ENCODE peak calls at places on chromosomes 2 and 18, in five cellular contexts. One of them, this sample, is unnamed.

GRCh38 chr2:112583497-112584133 is 794 bp upstream of the CHCHD5 start:
- DNase-seq in left ventricle myocardium superior: no peak
- DNase-seq in psoas muscle: no peak
- DNase-seq in naive thymus-derived CD8-positive, alpha-beta T cell: no peak
- DNase-seq in HEK293T: no peak
- DNase-seq in this sample: peak

GRCh38 chr2:128227862-128228261 is 90.8 kb downstream of the HS6ST1 start:
- DNase-seq in left ventricle myocardium superior: no peak
- DNase-seq in psoas muscle: no peak
- DNase-seq in naive thymus-derived CD8-positive, alpha-beta T cell: no peak
- DNase-seq in HEK293T: no peak
- DNase-seq in this sample: no peak

GRCh38 chr2:161766334-161766733 is 142.1 kb downstream of the SLC4A10 start:
- DNase-seq in left ventricle myocardium superior: no peak
- DNase-seq in psoas muscle: no peak
- DNase-seq in naive thymus-derived CD8-positive, alpha-beta T cell: no peak
- DNase-seq in HEK293T: no peak
- DNase-seq in this sample: no peak

GRCh38 chr2:239322414-239323086 is 78.3 kb downstream of the HDAC4 start:
- DNase-seq in left ventricle myocardium superior: no peak
- DNase-seq in psoas muscle: peak
- DNase-seq in naive thymus-derived CD8-positive, alpha-beta T cell: no peak
- DNase-seq in HEK293T: no peak
- DNase-seq in this sample: no peak

GRCh38 chr2:102527086-102527485 is 54.1 kb downstream of the SLC9A4 start:
- DNase-seq in left ventricle myocardium superior: no peak
- DNase-seq in psoas muscle: no peak
- DNase-seq in naive thymus-derived CD8-positive, alpha-beta T cell: no peak
- DNase-seq in HEK293T: no peak
- DNase-seq in this sample: no peak

GRCh38 chr2:164145093-164145987 is 409.5 kb upstream of the FIGN start:
- DNase-seq in left ventricle myocardium superior: no peak
- DNase-seq in psoas muscle: no peak
- DNase-seq in naive thymus-derived CD8-positive, alpha-beta T cell: no peak
- DNase-seq in HEK293T: no peak
- DNase-seq in this sample: no peak

GRCh38 chr18:36676629-36677028 is 152.2 kb downstream of the TPGS2 start:
- DNase-seq in left ventricle myocardium superior: no peak
- DNase-seq in psoas muscle: no peak
- DNase-seq in naive thymus-derived CD8-positive, alpha-beta T cell: no peak
- DNase-seq in HEK293T: no peak
- DNase-seq in this sample: no peak

GRCh38 chr2:98769784-98770183 is 38.9 kb upstream of the MGAT4A start:
- DNase-seq in left ventricle myocardium superior: no peak
- DNase-seq in psoas muscle: no peak
- DNase-seq in naive thymus-derived CD8-positive, alpha-beta T cell: peak
- DNase-seq in HEK293T: no peak
- DNase-seq in this sample: no peak

GRCh38 chr2:55033076-55033742 is 17.0 kb downstream of the RTN4 start:
- DNase-seq in left ventricle myocardium superior: no peak
- DNase-seq in psoas muscle: no peak
- DNase-seq in naive thymus-derived CD8-positive, alpha-beta T cell: peak
- DNase-seq in HEK293T: no peak
- DNase-seq in this sample: no peak